ENCODE peak calls at places on chromosomes 13 and 19, in five cellular contexts. D is CD4-positive, alpha-beta memory T cell; L is heart right ventricle; P is pancreas; R is heart left ventricle. J is an unnamed sample. For H3K9me3, the result is how much of the 10 kb centered on the place peaks cover.

GRCh38 chr19:55699221-55699620 is 24.2 kb downstream of the EPN1 start:
- DNase-seq in L (no peak), P (no peak), D (no peak), R (no peak), J (no peak)

GRCh38 chr19:49217382-49217781 is 59.8 kb downstream of the TRPM4 start:
- DNase-seq in R (no peak), P (no peak), D (no peak), L (peak), J (no peak)

GRCh38 chr13:113666324-113666660 is 727 bp upstream of the GRK1 start:
- DNase-seq in P (no peak), D (no peak), R (no peak), L (no peak), J (no peak)

GRCh38 chr13:101053289-101053688 is 363.0 kb downstream of the NALCN start:
- DNase-seq in P (no peak), D (no peak), L (no peak), R (no peak), J (no peak)

GRCh38 chr13:37143901-37144300 is 38.4 kb upstream of the CSNK1A1L start:
- DNase-seq in P (no peak), R (no peak), D (no peak), L (no peak), J (no peak)

GRCh38 chr19:29715695-29716581 is 877 bp upstream of the C19orf12 start:
- DNase-seq in R (no peak), D (no peak), L (no peak), P (no peak), J (no peak)

GRCh38 chr13:106354961-106355360 is 180.5 kb downstream of the EFNB2 start:
- DNase-seq in L (no peak), D (no peak), P (no peak), R (no peak), J (no peak)

GRCh38 chr13:103130681-103131210 is 64.5 kb upstream of the SLC10A2 start:
- DNase-seq in P (no peak), R (no peak), D (no peak), L (no peak), J (no peak)

GRCh38 chr13:98731925-98732324 is 20.5 kb downstream of the SLC15A1 start:
- DNase-seq in R (no peak), L (no peak), P (no peak), D (no peak), J (no peak)

GRCh38 chr13:33208290-33208990 is 77.1 kb downstream of the STARD13 start:
- DNase-seq in P (no peak), R (no peak), L (no peak), D (no peak), J (no peak)

GRCh38 chr13:28401303-28402056 is 93.4 kb downstream of the FLT1 start:
- DNase-seq in P (no peak), D (no peak), L (no peak), R (no peak), J (no peak)

GRCh38 chr19:48368942-48369341 is 4.8 kb downstream of the SYNGR4 start:
- DNase-seq in P (no peak), D (no peak), L (no peak), R (no peak), J (no peak)

GRCh38 chr13:98041081-98041820 is 87.8 kb downstream of the IPO5 start:
- DNase-seq in D (no peak), L (no peak), R (no peak), P (no peak), J (no peak)

GRCh38 chr13:97911311-97912138 is 42.0 kb upstream of the IPO5 start:
- DNase-seq in D (no peak), P (no peak), R (no peak), L (no peak), J (no peak)

GRCh38 chr19:4547303-4548237 is 7.7 kb upstream of the LRG1 start:
- DNase-seq in D (no peak), R (no peak), L (no peak), P (peak), J (no peak)

GRCh38 chr19:55591555-55591954 is 7.8 kb downstream of the FIZ1 start:
- DNase-seq in D (no peak), R (no peak), P (no peak), L (no peak), J (no peak)

GRCh38 chr19:33647146-33647545 is 25.4 kb downstream of the CHST8 start:
- DNase-seq in L (no peak), D (no peak), P (no peak), R (no peak), J (no peak)

GRCh38 chr13:110155072-110155471 is 151.9 kb downstream of the COL4A1 start:
- DNase-seq in R (no peak), D (no peak), P (no peak), L (no peak), J (no peak)

GRCh38 chr19:47260476-47260875 is 4.2 kb downstream of the CCDC9 start:
- DNase-seq in D (no peak), L (no peak), R (no peak), P (no peak), J (no peak)

GRCh38 chr19:18649371-18650047 is 12.7 kb downstream of the KLHL26 start:
- DNase-seq in L (peak), D (no peak), R (peak), P (no peak), J (no peak)

GRCh38 chr19:15114153-15114540 is 6.9 kb downstream of the SYDE1 start:
- DNase-seq in R (no peak), D (no peak), P (no peak), L (no peak), J (no peak)

GRCh38 chr13:25886438-25887214 is 165.2 kb downstream of the SHISA2 start:
- DNase-seq in P (no peak), D (no peak), R (no peak), L (no peak), J (no peak)

GRCh38 chr19:4064073-4064550 is 2.6 kb downstream of the ZBTB7A start:
- DNase-seq in L (peak), R (no peak), D (no peak), P (no peak), J (no peak)

GRCh38 chr13:113729329-113730019 is 29.6 kb upstream of the TMEM255B start:
- DNase-seq in R (peak), D (no peak), P (no peak), L (no peak), J (no peak)

GRCh38 chr13:74132152-74132767 is 1.9 kb downstream of the KLF12 start:
- DNase-seq in L (no peak), R (no peak), D (peak), P (no peak), J (peak)

GRCh38 chr19:12606796-12607195 is 3.8 kb downstream of the ZNF490 start:
- DNase-seq in D (no peak), P (no peak), L (no peak), R (no peak), J (no peak)

GRCh38 chr19:55251296-55252081 is 7.3 kb downstream of the PPP6R1 start:
- DNase-seq in P (no peak), R (peak), D (peak), L (no peak), J (no peak)

GRCh38 chr19:43555185-43555770 is 20.0 kb downstream of the XRCC1 start:
- DNase-seq in D (peak), L (no peak), P (peak), R (no peak), J (peak)

GRCh38 chr13:44815507-44816074 is 173.7 kb downstream of the NUFIP1 start:
- DNase-seq in R (no peak), L (no peak), D (no peak), P (peak), J (no peak)

GRCh38 chr13:76808927-76809326 is 77.3 kb downstream of the KCTD12 start:
- DNase-seq in D (no peak), R (no peak), P (no peak), L (no peak), J (no peak)
- H3K9me3 ChIP-seq in D (under half), R (under half), P (under half), L (under half), J (under half)

DNA sequence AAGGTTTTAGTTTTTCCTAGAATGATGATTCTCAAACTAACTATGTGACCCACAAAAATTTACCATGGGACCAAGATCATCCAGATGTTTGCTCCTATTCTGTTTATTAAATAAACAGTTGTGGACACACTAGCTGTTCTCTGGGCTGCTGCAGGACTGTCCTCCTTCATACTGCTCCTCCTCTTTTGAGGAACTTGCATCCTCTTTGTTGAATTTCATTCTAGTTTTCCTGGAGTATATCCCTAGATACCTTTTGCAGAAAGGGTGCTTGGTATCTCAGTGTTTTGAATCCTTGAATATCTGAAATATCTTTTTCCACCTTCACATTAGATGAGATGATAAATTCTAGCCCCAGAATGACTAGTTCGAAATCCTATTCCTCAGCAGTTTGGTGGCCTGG is 24.1 kb downstream of the VASP start:
- DNase-seq in L (no peak), R (no peak), P (no peak), D (no peak), J (no peak)
- H3K9me3 ChIP-seq in L (under half), R (under half), P (under half), D (under half), J (under half)

DNA sequence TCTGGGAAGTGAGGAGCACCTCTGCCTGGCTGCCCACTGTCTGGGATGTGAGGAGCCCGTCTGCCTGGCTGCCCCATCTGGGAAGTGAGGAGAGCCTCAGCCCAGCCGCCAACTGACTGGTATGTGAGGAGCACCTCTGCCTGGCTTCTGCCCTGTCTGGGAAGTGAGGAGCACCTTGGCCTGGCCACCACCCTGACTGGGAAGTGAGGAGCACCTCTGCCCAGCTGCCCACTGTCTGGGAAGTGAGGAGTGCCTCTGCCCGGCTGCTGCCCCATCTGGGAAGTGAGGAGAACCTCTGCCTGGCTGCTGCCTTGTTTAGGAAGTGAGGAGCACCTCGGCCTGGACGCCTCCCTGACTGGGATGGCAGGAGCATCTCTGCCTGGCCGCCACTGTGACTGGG is 64.8 kb downstream of the ZNF708 start:
- DNase-seq in R (no peak), L (no peak), P (no peak), D (no peak), J (no peak)
- H3K9me3 ChIP-seq in R (under half), L (under half), P (under half), D (under half), J (under half)

DNA sequence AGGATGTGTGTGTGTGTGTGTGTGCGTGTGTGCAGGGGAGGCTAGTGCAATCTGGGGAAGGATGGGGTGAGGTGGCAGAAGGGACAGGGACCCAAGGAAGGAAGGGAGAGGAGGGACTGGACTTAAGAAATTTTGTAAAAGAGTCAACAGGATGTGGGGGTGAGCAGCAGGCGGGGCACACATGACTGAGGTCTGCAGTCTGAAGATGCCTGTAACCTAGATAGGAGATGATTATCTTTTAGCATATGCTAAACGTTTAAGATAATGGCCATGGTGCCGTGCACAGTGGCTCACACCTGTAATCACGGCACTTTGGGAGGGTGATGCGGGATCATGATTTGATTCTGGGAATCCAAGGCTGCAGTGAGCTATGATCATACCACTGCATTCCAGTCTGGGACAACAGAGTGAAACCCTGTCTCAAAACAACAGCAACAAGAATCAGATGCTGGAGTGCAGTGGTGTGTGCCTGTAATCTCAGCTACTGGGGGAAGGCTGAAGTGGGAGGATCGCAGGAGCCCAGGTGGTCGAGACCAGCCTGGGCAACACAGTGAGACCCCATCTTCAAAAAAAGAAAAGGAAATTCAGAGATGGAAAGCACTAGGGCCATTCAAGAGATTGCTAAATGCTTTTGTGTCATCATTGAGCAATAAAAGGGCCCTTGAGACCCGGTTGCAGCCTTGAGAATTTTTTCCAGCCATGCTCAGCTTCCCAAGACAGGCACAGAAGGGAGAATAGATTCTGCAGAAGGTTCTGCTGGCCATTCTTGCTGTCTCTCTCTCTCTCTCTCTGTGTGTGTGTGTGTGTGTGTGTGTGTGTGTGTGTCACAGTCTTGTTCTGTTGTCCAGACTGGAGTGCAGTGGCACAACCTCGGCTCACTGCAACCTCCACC is 3.8 kb upstream of the ZNF414 start:
- DNase-seq in L (no peak), R (no peak), D (peak), P (no peak), J (peak)
- H3K9me3 ChIP-seq in L (under half), R (under half), D (under half), P (under half), J (under half)

DNA sequence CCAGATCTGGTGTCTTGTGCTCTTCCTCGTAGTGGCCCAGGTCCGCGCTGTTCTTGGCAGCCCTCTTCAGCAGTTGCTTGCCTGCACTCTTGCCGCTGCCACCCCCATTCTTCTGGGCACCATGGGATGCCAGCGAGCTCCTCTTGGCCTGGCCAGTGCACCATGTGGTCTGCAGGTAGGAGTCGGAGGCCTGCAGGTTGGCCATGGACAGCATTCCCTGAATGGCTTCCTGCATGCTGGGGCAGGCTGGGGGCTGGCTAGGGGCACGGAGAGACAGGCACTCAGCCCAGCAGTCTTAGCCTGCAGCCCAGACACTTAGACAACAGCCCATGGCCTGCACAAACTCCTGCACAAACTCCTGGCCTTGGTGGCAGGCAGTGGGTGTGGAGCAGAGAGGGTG is 234.9 kb downstream of the TUBA3C start:
- DNase-seq in R (peak), D (no peak), P (no peak), L (no peak), J (no peak)
- H3K9me3 ChIP-seq in R (under half), D (under half), P (under half), L (under half), J (under half)

DNA sequence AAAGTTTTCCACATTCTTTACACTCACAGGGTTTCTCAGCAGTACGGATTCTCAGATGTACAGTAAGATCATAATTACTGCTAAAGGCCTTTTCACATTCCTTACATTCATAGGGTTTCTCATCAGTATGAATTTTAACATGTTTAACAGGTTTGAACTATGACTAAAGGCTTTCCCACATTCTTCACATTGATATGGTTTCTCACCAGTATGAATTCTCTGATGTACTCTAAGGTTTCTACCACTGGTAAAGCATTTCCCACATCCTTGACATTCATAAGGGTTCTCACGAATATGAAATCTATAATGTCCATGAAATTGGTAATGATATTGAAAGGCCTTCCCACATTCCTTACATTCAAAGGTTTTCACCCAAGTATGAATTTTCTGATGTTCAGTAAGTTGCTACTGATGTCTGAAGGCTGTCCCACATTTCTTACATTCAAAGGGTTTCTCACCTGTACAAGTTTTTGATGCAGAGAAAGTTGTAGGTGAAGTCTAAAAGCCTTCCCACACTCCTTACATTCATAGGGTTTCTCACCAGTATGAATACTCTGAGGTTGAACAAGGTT is 22.0 kb downstream of the ZNF780B start:
- DNase-seq in L (no peak), R (no peak), D (no peak), P (no peak), J (no peak)
- H3K9me3 ChIP-seq in L (half or more), R (half or more), D (half or more), P (under half), J (under half)

GRCh38 chr19:57421037-57421436 is 10.1 kb downstream of the ZNF17 start:
- DNase-seq in L (no peak), R (no peak), D (no peak), P (no peak), J (no peak)
- H3K9me3 ChIP-seq in L (under half), R (under half), D (under half), P (under half), J (under half)

GRCh38 chr19:56884481-56884880 is 44.0 kb upstream of the PEG3 start:
- DNase-seq in R (no peak), L (no peak), P (no peak), D (no peak), J (no peak)

GRCh38 chr19:56880592-56881190 is 40.2 kb upstream of the PEG3 start:
- DNase-seq in D (no peak), P (no peak), R (no peak), L (no peak), J (no peak)

DNA sequence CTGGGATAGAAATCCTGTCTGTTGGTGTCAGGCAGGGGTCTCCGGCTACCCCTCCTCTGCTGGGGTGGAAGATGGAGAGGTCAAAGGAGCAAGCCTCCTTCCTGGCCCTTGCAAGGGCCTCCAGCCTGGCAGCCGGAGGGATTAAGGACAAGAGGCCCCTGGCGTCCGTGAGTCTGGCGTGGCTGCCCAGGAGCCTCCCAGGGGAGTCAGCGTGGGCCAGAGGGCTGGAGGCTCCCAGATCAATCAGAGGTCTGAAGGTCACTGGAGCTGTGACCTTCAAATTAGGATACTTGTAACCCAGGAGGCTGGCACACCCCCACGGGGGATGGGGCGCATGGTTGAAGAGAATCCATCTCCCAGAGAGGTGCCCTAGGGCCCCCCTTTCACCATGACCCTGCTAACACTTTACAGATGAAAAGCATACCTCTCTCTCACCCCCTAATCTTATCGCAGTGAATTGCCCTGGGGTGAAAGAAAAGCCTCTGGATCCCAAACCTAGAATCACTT is 44.7 kb upstream of the PEG3 start:
- DNase-seq in D (no peak), P (no peak), L (no peak), R (no peak), J (no peak)
- H3K9me3 ChIP-seq in D (under half), P (under half), L (under half), R (under half), J (under half)